ENCODE peak calls at places on chromosomes 3 and 15, in eight cellular contexts. One of them, this sample, is unnamed.

GRCh38 chr3:156250550-156250949 is 130.2 kb downstream of the KCNAB1 start:
- DNase-seq in AG04450: no peak
- DNase-seq in CD8-positive, alpha-beta T cell: no peak
- DNase-seq in HCT116: no peak
- DNase-seq in RWPE1: no peak
- DNase-seq in neural progenitor cell: no peak
- DNase-seq in A549: no peak
- DNase-seq in stomach: no peak
- DNase-seq in this sample: no peak

GRCh38 chr3:113985526-113985925 is 37.7 kb downstream of the ZDHHC23 start:
- DNase-seq in neural progenitor cell: peak
- DNase-seq in stomach: no peak
- DNase-seq in AG04450: no peak
- DNase-seq in HCT116: no peak
- DNase-seq in A549: no peak
- DNase-seq in CD8-positive, alpha-beta T cell: no peak
- DNase-seq in RWPE1: no peak
- DNase-seq in this sample: no peak

GRCh38 chr3:184946922-184947321 is 135.0 kb downstream of the VPS8 start:
- DNase-seq in CD8-positive, alpha-beta T cell: no peak
- DNase-seq in RWPE1: no peak
- DNase-seq in AG04450: no peak
- DNase-seq in HCT116: no peak
- DNase-seq in stomach: no peak
- DNase-seq in A549: no peak
- DNase-seq in neural progenitor cell: no peak
- DNase-seq in this sample: no peak

GRCh38 chr15:60392986-60393811 is 4.6 kb downstream of the ANXA2 start:
- DNase-seq in CD8-positive, alpha-beta T cell: no peak
- DNase-seq in HCT116: peak
- DNase-seq in neural progenitor cell: no peak
- DNase-seq in AG04450: no peak
- DNase-seq in RWPE1: peak
- DNase-seq in A549: peak
- DNase-seq in stomach: peak
- DNase-seq in this sample: no peak

GRCh38 chr15:75349851-75350588 is 3.2 kb downstream of the NEIL1 start:
- DNase-seq in stomach: peak
- DNase-seq in RWPE1: no peak
- DNase-seq in neural progenitor cell: no peak
- DNase-seq in CD8-positive, alpha-beta T cell: peak
- DNase-seq in HCT116: no peak
- DNase-seq in A549: no peak
- DNase-seq in AG04450: no peak
- DNase-seq in this sample: peak

GRCh38 chr3:115834068-115834467 is 210.8 kb downstream of the GAP43 start:
- DNase-seq in A549: no peak
- DNase-seq in RWPE1: peak
- DNase-seq in neural progenitor cell: no peak
- DNase-seq in AG04450: peak
- DNase-seq in stomach: no peak
- DNase-seq in HCT116: no peak
- DNase-seq in CD8-positive, alpha-beta T cell: no peak
- DNase-seq in this sample: no peak

GRCh38 chr3:80550154-80550553 is 782.4 kb upstream of the ROBO1 start:
- DNase-seq in RWPE1: no peak
- DNase-seq in AG04450: no peak
- DNase-seq in neural progenitor cell: no peak
- DNase-seq in HCT116: no peak
- DNase-seq in A549: no peak
- DNase-seq in stomach: no peak
- DNase-seq in CD8-positive, alpha-beta T cell: no peak
- DNase-seq in this sample: no peak

GRCh38 chr3:98893740-98894139 is 7.8 kb downstream of the DCBLD2 start:
- DNase-seq in RWPE1: no peak
- DNase-seq in CD8-positive, alpha-beta T cell: no peak
- DNase-seq in neural progenitor cell: peak
- DNase-seq in HCT116: no peak
- DNase-seq in stomach: no peak
- DNase-seq in A549: no peak
- DNase-seq in AG04450: no peak
- DNase-seq in this sample: no peak

GRCh38 chr3:105365536-105366301 is 990 bp upstream of the ALCAM start:
- DNase-seq in AG04450: no peak
- DNase-seq in HCT116: no peak
- DNase-seq in CD8-positive, alpha-beta T cell: no peak
- DNase-seq in stomach: peak
- DNase-seq in neural progenitor cell: peak
- DNase-seq in A549: peak
- DNase-seq in RWPE1: peak
- DNase-seq in this sample: no peak

GRCh38 chr15:77532846-77533245 is 99.9 kb downstream of the LINGO1 start:
- DNase-seq in CD8-positive, alpha-beta T cell: no peak
- DNase-seq in neural progenitor cell: no peak
- DNase-seq in RWPE1: no peak
- DNase-seq in stomach: peak
- DNase-seq in HCT116: no peak
- DNase-seq in A549: no peak
- DNase-seq in AG04450: no peak
- DNase-seq in this sample: no peak

GRCh38 chr15:60235951-60236710 is 161.7 kb downstream of the ANXA2 start:
- DNase-seq in CD8-positive, alpha-beta T cell: no peak
- DNase-seq in stomach: no peak
- DNase-seq in neural progenitor cell: no peak
- DNase-seq in A549: no peak
- DNase-seq in AG04450: no peak
- DNase-seq in HCT116: no peak
- DNase-seq in RWPE1: no peak
- DNase-seq in this sample: no peak

GRCh38 chr3:24640330-24640877 is 145.8 kb upstream of the THRB start:
- DNase-seq in neural progenitor cell: peak
- DNase-seq in RWPE1: peak
- DNase-seq in HCT116: peak
- DNase-seq in A549: peak
- DNase-seq in stomach: no peak
- DNase-seq in CD8-positive, alpha-beta T cell: no peak
- DNase-seq in AG04450: no peak
- DNase-seq in this sample: no peak

GRCh38 chr3:167716920-167717319 is 17.8 kb downstream of the PDCD10 start:
- DNase-seq in HCT116: no peak
- DNase-seq in stomach: no peak
- DNase-seq in AG04450: no peak
- DNase-seq in RWPE1: no peak
- DNase-seq in CD8-positive, alpha-beta T cell: no peak
- DNase-seq in A549: no peak
- DNase-seq in neural progenitor cell: no peak
- DNase-seq in this sample: no peak

GRCh38 chr3:42686832-42687650 is 1.7 kb downstream of the KLHL40 start:
- DNase-seq in stomach: no peak
- DNase-seq in CD8-positive, alpha-beta T cell: no peak
- DNase-seq in neural progenitor cell: no peak
- DNase-seq in AG04450: no peak
- DNase-seq in HCT116: no peak
- DNase-seq in RWPE1: no peak
- DNase-seq in A549: no peak
- DNase-seq in this sample: no peak

GRCh38 chr3:53254190-53254809 is 1.5 kb downstream of the TKT start:
- DNase-seq in RWPE1: no peak
- DNase-seq in CD8-positive, alpha-beta T cell: no peak
- DNase-seq in HCT116: no peak
- DNase-seq in stomach: no peak
- DNase-seq in neural progenitor cell: no peak
- DNase-seq in AG04450: no peak
- DNase-seq in A549: no peak
- DNase-seq in this sample: no peak

GRCh38 chr3:189146842-189147241 is 24.9 kb upstream of the TPRG1 start:
- DNase-seq in RWPE1: no peak
- DNase-seq in CD8-positive, alpha-beta T cell: no peak
- DNase-seq in A549: no peak
- DNase-seq in neural progenitor cell: no peak
- DNase-seq in stomach: no peak
- DNase-seq in AG04450: no peak
- DNase-seq in HCT116: no peak
- DNase-seq in this sample: no peak

GRCh38 chr3:136142592-136142991 is 53.5 kb downstream of the MSL2 start:
- DNase-seq in HCT116: peak
- DNase-seq in A549: peak
- DNase-seq in stomach: no peak
- DNase-seq in RWPE1: peak
- DNase-seq in CD8-positive, alpha-beta T cell: no peak
- DNase-seq in neural progenitor cell: no peak
- DNase-seq in AG04450: peak
- DNase-seq in this sample: no peak

GRCh38 chr15:65818927-65819562 is 27.0 kb upstream of the DENND4A start:
- DNase-seq in A549: no peak
- DNase-seq in HCT116: no peak
- DNase-seq in stomach: no peak
- DNase-seq in neural progenitor cell: no peak
- DNase-seq in RWPE1: no peak
- DNase-seq in AG04450: no peak
- DNase-seq in CD8-positive, alpha-beta T cell: no peak
- DNase-seq in this sample: no peak

GRCh38 chr15:41574158-41574557 is 15.1 kb downstream of the TYRO3 start:
- DNase-seq in neural progenitor cell: no peak
- DNase-seq in A549: no peak
- DNase-seq in stomach: no peak
- DNase-seq in HCT116: no peak
- DNase-seq in RWPE1: no peak
- DNase-seq in CD8-positive, alpha-beta T cell: no peak
- DNase-seq in AG04450: no peak
- DNase-seq in this sample: no peak

GRCh38 chr3:80771085-80771484 is 990.4 kb downstream of the GBE1 start:
- DNase-seq in RWPE1: no peak
- DNase-seq in stomach: no peak
- DNase-seq in neural progenitor cell: no peak
- DNase-seq in AG04450: no peak
- DNase-seq in HCT116: no peak
- DNase-seq in CD8-positive, alpha-beta T cell: no peak
- DNase-seq in A549: no peak
- DNase-seq in this sample: no peak

GRCh38 chr3:15647629-15648167 is 46.2 kb downstream of the BTD start:
- DNase-seq in CD8-positive, alpha-beta T cell: peak
- DNase-seq in A549: no peak
- DNase-seq in RWPE1: no peak
- DNase-seq in HCT116: no peak
- DNase-seq in AG04450: peak
- DNase-seq in stomach: no peak
- DNase-seq in neural progenitor cell: no peak
- DNase-seq in this sample: peak

DNA sequence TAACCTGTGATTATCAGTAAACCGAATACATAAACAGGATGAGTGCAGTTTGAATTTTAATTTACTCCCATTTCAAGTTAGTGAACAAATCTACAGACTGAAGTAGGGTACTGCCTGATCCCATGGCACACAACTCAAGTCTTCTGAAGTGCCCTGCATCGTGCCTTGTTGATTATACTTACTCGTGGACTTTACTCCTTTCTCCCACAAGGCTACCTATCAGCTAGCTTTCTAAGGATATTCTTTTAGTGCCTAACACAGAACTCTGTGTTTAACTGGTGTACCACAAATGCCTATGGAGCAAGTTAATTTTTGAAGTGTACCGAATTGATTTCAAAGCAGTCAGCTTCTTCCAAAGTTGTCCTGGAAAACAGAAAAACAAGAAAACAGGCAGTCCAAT is 119.8 kb downstream of the TNIK start:
- DNase-seq in HCT116: no peak
- DNase-seq in neural progenitor cell: no peak
- DNase-seq in RWPE1: no peak
- DNase-seq in stomach: no peak
- DNase-seq in A549: no peak
- DNase-seq in AG04450: no peak
- DNase-seq in CD8-positive, alpha-beta T cell: no peak
- DNase-seq in this sample: no peak
- H3K27ac ChIP-seq in HCT116: no peak
- H3K27ac ChIP-seq in neural progenitor cell: no peak
- H3K27ac ChIP-seq in RWPE1: no peak
- H3K27ac ChIP-seq in stomach: peak
- H3K27ac ChIP-seq in A549: no peak
- H3K27ac ChIP-seq in AG04450: no peak
- H3K27ac ChIP-seq in CD8-positive, alpha-beta T cell: no peak
- H3K27ac ChIP-seq in this sample: no peak

GRCh38 chr3:151568095-151568685 is 107.3 kb upstream of the IGSF10 start:
- DNase-seq in CD8-positive, alpha-beta T cell: no peak
- DNase-seq in HCT116: no peak
- DNase-seq in A549: no peak
- DNase-seq in stomach: no peak
- DNase-seq in neural progenitor cell: no peak
- DNase-seq in AG04450: no peak
- DNase-seq in RWPE1: no peak
- DNase-seq in this sample: no peak
- H3K27ac ChIP-seq in CD8-positive, alpha-beta T cell: no peak
- H3K27ac ChIP-seq in HCT116: no peak
- H3K27ac ChIP-seq in A549: no peak
- H3K27ac ChIP-seq in stomach: no peak
- H3K27ac ChIP-seq in neural progenitor cell: no peak
- H3K27ac ChIP-seq in AG04450: no peak
- H3K27ac ChIP-seq in RWPE1: no peak
- H3K27ac ChIP-seq in this sample: no peak

GRCh38 chr3:72152551-72153476 is 367.9 kb upstream of the PROK2 start:
- DNase-seq in AG04450: peak
- DNase-seq in neural progenitor cell: no peak
- DNase-seq in CD8-positive, alpha-beta T cell: no peak
- DNase-seq in HCT116: peak
- DNase-seq in A549: peak
- DNase-seq in RWPE1: no peak
- DNase-seq in stomach: peak
- DNase-seq in this sample: no peak
- H3K27ac ChIP-seq in AG04450: peak
- H3K27ac ChIP-seq in neural progenitor cell: no peak
- H3K27ac ChIP-seq in CD8-positive, alpha-beta T cell: no peak
- H3K27ac ChIP-seq in HCT116: peak
- H3K27ac ChIP-seq in A549: peak
- H3K27ac ChIP-seq in RWPE1: peak
- H3K27ac ChIP-seq in stomach: peak
- H3K27ac ChIP-seq in this sample: no peak

DNA sequence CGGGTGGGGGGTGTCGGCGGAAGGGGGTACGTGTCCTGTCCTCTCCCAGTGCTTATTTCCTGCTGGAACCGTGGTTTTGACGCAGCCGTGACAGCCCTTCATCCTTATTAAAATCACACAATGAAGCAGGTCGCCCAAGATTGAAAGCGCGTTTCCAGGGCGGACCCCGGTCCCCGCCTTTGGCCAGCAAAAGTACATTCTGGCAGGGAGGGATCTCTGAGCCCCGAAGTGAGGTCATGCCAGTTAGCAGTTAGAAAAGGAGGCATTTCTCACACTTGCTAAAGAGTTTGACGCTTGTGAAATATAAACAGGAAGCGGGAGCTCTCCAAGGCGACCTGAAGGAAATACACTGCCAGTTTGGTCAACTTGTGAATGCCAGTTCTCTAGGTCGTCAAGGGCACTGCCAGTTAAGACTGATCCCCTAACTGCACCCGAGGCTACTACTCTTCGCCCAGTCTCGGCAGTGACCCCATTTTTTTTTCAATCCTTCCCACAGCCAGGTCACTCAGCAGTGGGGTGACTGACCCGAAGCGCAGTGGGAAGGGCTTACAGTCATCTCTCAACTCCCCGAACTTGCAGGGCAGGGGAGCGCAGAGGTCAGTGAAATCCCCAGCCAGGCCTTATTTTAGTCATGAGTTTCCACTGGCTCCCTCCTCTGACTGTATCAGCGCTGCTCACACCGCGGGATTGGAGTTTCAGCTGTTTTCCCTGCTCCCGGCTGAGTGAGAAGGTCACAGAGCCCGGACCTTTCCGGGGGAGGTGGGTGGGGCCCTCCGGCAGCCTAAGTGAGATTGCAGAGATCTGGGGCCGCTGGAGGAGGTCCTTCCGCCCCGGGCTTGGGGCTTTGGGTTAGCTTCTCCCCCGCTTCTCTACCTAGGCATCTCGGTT is 2.0 kb upstream of the BHLHE40 start:
- DNase-seq in A549: peak
- DNase-seq in RWPE1: peak
- DNase-seq in AG04450: no peak
- DNase-seq in neural progenitor cell: peak
- DNase-seq in stomach: peak
- DNase-seq in HCT116: no peak
- DNase-seq in CD8-positive, alpha-beta T cell: peak
- DNase-seq in this sample: peak
- H3K27ac ChIP-seq in A549: peak
- H3K27ac ChIP-seq in RWPE1: peak
- H3K27ac ChIP-seq in AG04450: peak
- H3K27ac ChIP-seq in neural progenitor cell: no peak
- H3K27ac ChIP-seq in stomach: peak
- H3K27ac ChIP-seq in HCT116: peak
- H3K27ac ChIP-seq in CD8-positive, alpha-beta T cell: peak
- H3K27ac ChIP-seq in this sample: peak

This sample was measured in CD4-positive, alpha-beta T cell.